ENCODE peak calls at places on chromosome 13, in seven cellular contexts. J, U, W, Z, H, K and L are unnamed samples.
A peak's percentile ranks its signal among the peaks of the same experiment; 100 is the strongest.

GRCh38 chr13:91722267-91722884 is 324.0 kb downstream of the GPC5 start:
- DNase-seq in J (peak; percentile 50), U (no peak), W (no peak), Z (peak; percentile 21), H (no peak), K (no peak), L (no peak)

GRCh38 chr13:109989155-109989554 is 202.8 kb upstream of the IRS2 start:
- DNase-seq in J (peak; percentile 30), U (no peak), W (no peak), Z (peak; percentile 69), H (peak; percentile 38), K (no peak), L (no peak)

GRCh38 chr13:20140487-20140886 is 20.4 kb downstream of the GJA3 start:
- DNase-seq in J (no peak), U (no peak), W (no peak), Z (no peak), H (no peak), K (no peak), L (no peak)

GRCh38 chr13:30047154-30047874 is 196.9 kb upstream of the UBL3 start:
- DNase-seq in J (peak; percentile 27), U (no peak), W (peak; percentile 75), Z (no peak), H (no peak), K (peak; percentile 6), L (no peak)

GRCh38 chr13:109058071-109058470 is 428.7 kb downstream of the MYO16 start:
- DNase-seq in J (no peak), U (no peak), W (no peak), Z (no peak), H (no peak), K (no peak), L (no peak)

GRCh38 chr13:40410315-40410714 is 256.1 kb downstream of the FOXO1 start:
- DNase-seq in J (peak; percentile 60), U (no peak), W (peak; percentile 53), Z (no peak), H (no peak), K (no peak), L (no peak)

GRCh38 chr13:23801141-23801540 is 88.1 kb downstream of the MIPEP start:
- DNase-seq in J (no peak), U (no peak), W (no peak), Z (no peak), H (no peak), K (no peak), L (no peak)

GRCh38 chr13:112680741-112681360 is 9.0 kb upstream of the ATP11A start:
- DNase-seq in J (no peak), U (no peak), W (no peak), Z (no peak), H (no peak), K (no peak), L (no peak)

GRCh38 chr13:53781941-53782340 is 753.3 kb downstream of the OLFM4 start:
- DNase-seq in J (no peak), U (no peak), W (no peak), Z (no peak), H (no peak), K (no peak), L (no peak)

GRCh38 chr13:25046274-25046984 is 49.5 kb upstream of the PABPC3 start:
- DNase-seq in J (no peak), U (no peak), W (no peak), Z (no peak), H (no peak), K (no peak), L (no peak)

GRCh38 chr13:75180805-75181455 is 301.0 kb downstream of the TBC1D4 start:
- DNase-seq in J (peak; percentile 25), U (no peak), W (no peak), Z (peak; percentile 69), H (peak; percentile 43), K (no peak), L (no peak)

GRCh38 chr13:36214163-36214921 is at the start of gene SOHLH2:
- DNase-seq in J (no peak), U (no peak), W (no peak), Z (no peak), H (no peak), K (no peak), L (no peak)

GRCh38 chr13:40101708-40102359 is 446.4 kb downstream of the COG6 start:
- DNase-seq in J (no peak), U (no peak), W (no peak), Z (no peak), H (no peak), K (peak; percentile 68), L (peak; percentile 18)

GRCh38 chr13:89936256-89936655 is 1411.2 kb upstream of the MIR17HG start:
- DNase-seq in J (no peak), U (no peak), W (no peak), Z (no peak), H (no peak), K (no peak), L (no peak)

GRCh38 chr13:43822969-43823368 is 36.2 kb upstream of the ENOX1 start:
- DNase-seq in J (no peak), U (no peak), W (no peak), Z (no peak), H (no peak), K (no peak), L (no peak)

GRCh38 chr13:76874466-76874865 is 11.7 kb downstream of the KCTD12 start:
- DNase-seq in J (no peak), U (no peak), W (no peak), Z (no peak), H (no peak), K (no peak), L (no peak)

GRCh38 chr13:107447591-107447990 is 767.7 kb downstream of the LIG4 start:
- DNase-seq in J (no peak), U (no peak), W (no peak), Z (no peak), H (no peak), K (no peak), L (no peak)

GRCh38 chr13:90757127-90757680 is 590.3 kb upstream of the MIR17HG start:
- DNase-seq in J (no peak), U (no peak), W (no peak), Z (no peak), H (peak; percentile 16), K (no peak), L (no peak)

GRCh38 chr13:110422913-110423688 is 116.0 kb downstream of the COL4A2 start:
- DNase-seq in J (no peak), U (no peak), W (no peak), Z (peak; percentile 80), H (no peak), K (no peak), L (no peak)

GRCh38 chr13:41370736-41371135 is 59.7 kb downstream of the NAA16 start:
- DNase-seq in J (no peak), U (no peak), W (no peak), Z (no peak), H (peak; percentile 57), K (no peak), L (no peak)

GRCh38 chr13:28583661-28584091 is 75.3 kb upstream of the POMP start:
- DNase-seq in J (peak; percentile 21), U (no peak), W (no peak), Z (peak; percentile 55), H (peak; percentile 57), K (no peak), L (no peak)

GRCh38 chr13:28470286-28470685 is 24.6 kb downstream of the FLT1 start:
- DNase-seq in J (peak; percentile 86), U (no peak), W (no peak), Z (peak; percentile 42), H (peak; percentile 50), K (no peak), L (no peak)

GRCh38 chr13:25375727-25376358 is 4.1 kb downstream of the ATP8A2 start:
- DNase-seq in J (peak; percentile 60), U (no peak), W (no peak), Z (peak; percentile 34), H (peak; percentile 38), K (peak; percentile 33), L (peak; percentile 26)

GRCh38 chr13:44388427-44388826 is 14.8 kb downstream of the SERP2 start:
- DNase-seq in J (no peak), U (no peak), W (no peak), Z (no peak), H (no peak), K (no peak), L (no peak)

GRCh38 chr13:87810920-87811344 is 139.8 kb downstream of the SLITRK5 start:
- DNase-seq in J (no peak), U (no peak), W (no peak), Z (no peak), H (no peak), K (no peak), L (no peak)

GRCh38 chr13:41356788-41357187 is 45.7 kb downstream of the NAA16 start:
- DNase-seq in J (no peak), U (no peak), W (no peak), Z (peak; percentile 57), H (no peak), K (peak; percentile 32), L (no peak)